ENCODE peak calls at places on chromosomes 5 and 9, in eight cellular contexts. P, T, W, Q, O, V, J and B are unnamed samples.

GRCh38 chr9:111925784-111926183 is 29.2 kb downstream of the UGCG start:
- DNase-seq in W (no peak), J (no peak), T (no peak), V (no peak), P (no peak), Q (no peak), O (no peak), B (no peak)

GRCh38 chr9:99016681-99017387 is 73.1 kb downstream of the COL15A1 start:
- DNase-seq in O (no peak), P (no peak), W (no peak), T (no peak), V (no peak), J (no peak), Q (no peak), B (no peak)

GRCh38 chr5:53482717-53483638 is 2.5 kb downstream of the FST start:
- DNase-seq in W (peak), Q (no peak), O (peak), P (no peak), J (peak), V (peak), T (peak), B (no peak)

GRCh38 chr5:84016090-84016489 is 295.4 kb upstream of the HAPLN1 start:
- DNase-seq in T (no peak), V (peak), W (peak), O (no peak), J (no peak), Q (no peak), P (no peak), B (no peak)

GRCh38 chr5:175840050-175840841 is 31.1 kb upstream of the CPLX2 start:
- DNase-seq in T (no peak), Q (no peak), V (peak), J (no peak), W (peak), O (peak), P (no peak), B (no peak)

GRCh38 chr5:14148483-14148882 is 5.3 kb downstream of the TRIO start:
- DNase-seq in T (no peak), P (no peak), V (no peak), W (no peak), O (no peak), J (no peak), Q (no peak), B (no peak)

GRCh38 chr5:149550608-149551226 is 522 bp downstream of the CSNK1A1 start:
- DNase-seq in T (peak), O (no peak), J (peak), V (no peak), W (no peak), Q (no peak), P (no peak), B (no peak)

GRCh38 chr5:129461816-129462396 is 1.8 kb downstream of the ADAMTS19 start:
- DNase-seq in J (no peak), V (no peak), Q (no peak), T (no peak), P (no peak), O (no peak), W (no peak), B (no peak)

GRCh38 chr5:455806-456205 is 12.8 kb downstream of the EXOC3 start:
- DNase-seq in J (no peak), W (no peak), O (no peak), P (no peak), T (no peak), Q (no peak), V (no peak), B (no peak)

GRCh38 chr9:109855540-109855939 is 75.5 kb downstream of the PALM2AKAP2 start:
- DNase-seq in P (no peak), O (no peak), T (no peak), V (no peak), J (no peak), W (no peak), Q (no peak), B (no peak)

GRCh38 chr9:124419832-124420489 is 4.7 kb upstream of the PSMB7 start:
- DNase-seq in W (no peak), V (no peak), Q (no peak), J (no peak), O (no peak), T (no peak), P (no peak), B (no peak)

GRCh38 chr9:124415102-124415851 is at the start of gene PSMB7:
- DNase-seq in J (peak), P (peak), O (peak), W (peak), V (peak), Q (peak), T (peak), B (peak)

GRCh38 chr9:124412228-124412575 is 3.0 kb downstream of the PSMB7 start:
- DNase-seq in O (no peak), J (no peak), W (no peak), V (no peak), Q (no peak), P (no peak), T (no peak), B (no peak)

GRCh38 chr9:124414612-124415011 is 630 bp downstream of the PSMB7 start:
- DNase-seq in Q (no peak), J (no peak), O (no peak), P (no peak), V (no peak), T (no peak), W (no peak), B (no peak)

DNA sequence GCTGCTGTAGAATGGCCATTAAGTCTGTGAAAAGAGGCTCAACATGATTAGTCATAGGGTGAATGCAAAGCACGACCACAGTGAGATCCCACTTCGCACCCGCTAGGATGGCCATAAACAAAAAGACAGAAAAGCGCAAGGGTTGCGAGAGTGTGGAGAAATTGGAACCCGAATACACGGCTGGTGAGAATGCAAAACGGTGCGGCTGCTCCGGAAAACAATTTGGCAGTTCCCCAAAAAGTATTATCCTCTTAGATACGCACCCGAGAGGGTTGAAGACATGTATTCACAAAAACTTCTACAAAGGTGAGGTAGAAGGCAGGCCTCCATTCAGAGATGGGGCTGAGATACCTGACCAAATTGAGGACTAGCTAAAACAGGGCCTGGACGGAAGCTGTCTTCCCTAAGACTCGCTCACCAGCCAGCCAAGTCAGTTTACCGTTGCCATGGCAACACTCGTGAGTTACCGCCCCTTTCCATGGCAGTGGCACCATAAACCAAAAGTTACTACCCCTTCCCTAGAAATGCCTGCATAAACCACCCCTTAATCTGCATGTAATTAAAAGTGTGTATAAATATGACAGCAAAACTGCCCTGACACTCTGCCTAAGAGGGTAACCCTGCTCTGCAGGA is 726 bp upstream of the PSMB7 start:
- DNase-seq in O (no peak), W (no peak), J (no peak), T (no peak), V (no peak), Q (no peak), P (no peak), B (no peak)
- TF ChIP-seq CTCF in O (no peak), W (no peak), J (no peak), T (no peak), V (no peak), Q (no peak), P (no peak), B (no peak)

GRCh38 chr9:115237383-115238087 is 119.6 kb upstream of the TNC start:
- DNase-seq in W (peak), Q (no peak), V (no peak), J (no peak), O (peak), T (no peak), P (no peak), B (no peak)

GRCh38 chr9:115231116-115231515 is 113.2 kb upstream of the TNC start:
- DNase-seq in V (no peak), P (no peak), J (no peak), Q (no peak), O (no peak), T (no peak), W (no peak), B (no peak)

GRCh38 chr9:115235221-115235620 is 117.3 kb upstream of the TNC start:
- DNase-seq in P (no peak), W (no peak), T (no peak), O (no peak), Q (no peak), J (no peak), V (no peak), B (no peak)

GRCh38 chr9:115232375-115232774 is 114.4 kb upstream of the TNC start:
- DNase-seq in O (no peak), Q (no peak), V (no peak), J (no peak), P (no peak), T (no peak), W (no peak), B (no peak)

DNA sequence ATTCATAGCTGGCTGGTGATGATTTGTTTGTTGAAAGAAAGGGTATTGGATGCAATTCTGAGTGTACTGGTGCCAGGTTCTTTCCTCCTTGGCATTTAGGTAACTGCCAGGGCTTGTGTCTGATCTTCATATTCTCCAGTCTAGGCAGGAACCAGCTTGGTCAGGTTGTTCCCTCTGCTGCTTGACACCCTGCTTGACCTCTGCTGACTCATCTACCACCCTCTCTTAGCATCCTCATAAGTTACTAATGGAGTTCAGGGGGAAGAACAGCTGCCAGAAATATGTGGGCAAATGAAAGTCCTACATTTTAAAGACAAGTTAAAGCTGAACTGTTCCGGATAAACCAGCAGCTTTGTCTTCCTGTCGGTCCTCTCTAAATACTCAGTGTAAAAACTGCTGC is 116.1 kb upstream of the TNC start:
- DNase-seq in O (peak), J (no peak), T (peak), Q (peak), P (no peak), W (peak), V (peak), B (peak)
- H3K4me3 ChIP-seq in O (no peak), J (no peak), T (no peak), Q (no peak), P (no peak), W (no peak), V (no peak), B (no peak)

GRCh38 chr5:137923856-137924255 is 34.6 kb downstream of the PKD2L2 start:
- DNase-seq in O (peak), W (peak), V (peak), Q (no peak), T (peak), P (no peak), J (peak), B (no peak)
- TF ChIP-seq CTCF in O (peak), W (peak), V (no peak), Q (peak), T (no peak), P (no peak), J (no peak), B (no peak)

DNA sequence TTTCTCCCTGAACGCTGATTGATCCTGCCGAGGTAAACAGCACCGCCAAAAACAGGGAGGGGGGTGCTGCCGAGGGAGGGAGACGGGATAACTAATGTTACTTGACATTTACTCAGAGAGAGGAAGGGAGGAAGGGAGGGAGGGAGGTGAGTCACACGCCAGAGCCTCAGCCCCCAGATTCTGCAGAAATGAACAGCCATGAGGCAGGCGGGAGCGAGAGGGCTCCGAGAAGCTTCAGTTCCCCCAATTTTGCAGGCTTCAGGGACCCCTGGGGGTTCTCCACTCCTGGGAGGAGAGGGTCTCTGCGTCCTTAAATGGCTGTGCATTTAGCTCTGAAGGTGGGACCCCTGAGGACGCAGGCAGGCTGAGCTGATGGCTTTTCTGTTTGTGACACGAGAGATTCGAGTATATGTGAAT is 59.1 kb upstream of the IER5L start:
- DNase-seq in W (peak), J (no peak), Q (no peak), V (peak), P (no peak), O (peak), T (peak), B (peak)
- H3K4me3 ChIP-seq in W (peak), J (no peak), Q (no peak), V (no peak), P (peak), O (no peak), T (no peak), B (no peak)